ENCODE peak calls at places on chromosome 19, in ten cellular contexts. One of them, this sample, is unnamed.

GRCh38 chr19:2089001-2089711 is 7.0 kb downstream of the MOB3A start:
- DNase-seq in foreskin fibroblast: no peak
- DNase-seq in GM04503: no peak
- DNase-seq in dorsolateral prefrontal cortex: no peak
- DNase-seq in cardiac fibroblast: peak
- DNase-seq in Caco-2: no peak
- DNase-seq in activated T-cell treated with anti-CD3 and anti-CD28 coated beads, Interleukin-2, amount 50 U/mL, for 1 hour: no peak
- DNase-seq in PC-3: peak
- DNase-seq in HFF-Myc: no peak
- DNase-seq in astrocyte of the spinal cord: peak
- DNase-seq in this sample: no peak

GRCh38 chr19:17049711-17050280 is 23.2 kb upstream of the CPAMD8 start:
- DNase-seq in foreskin fibroblast: peak
- DNase-seq in GM04503: no peak
- DNase-seq in dorsolateral prefrontal cortex: no peak
- DNase-seq in cardiac fibroblast: peak
- DNase-seq in Caco-2: no peak
- DNase-seq in activated T-cell treated with anti-CD3 and anti-CD28 coated beads, Interleukin-2, amount 50 U/mL, for 1 hour: no peak
- DNase-seq in PC-3: peak
- DNase-seq in HFF-Myc: no peak
- DNase-seq in astrocyte of the spinal cord: peak
- DNase-seq in this sample: peak

GRCh38 chr19:17579523-17580244 is 24.2 kb downstream of the COLGALT1 start:
- DNase-seq in foreskin fibroblast: peak
- DNase-seq in GM04503: no peak
- DNase-seq in dorsolateral prefrontal cortex: no peak
- DNase-seq in cardiac fibroblast: peak
- DNase-seq in Caco-2: peak
- DNase-seq in activated T-cell treated with anti-CD3 and anti-CD28 coated beads, Interleukin-2, amount 50 U/mL, for 1 hour: no peak
- DNase-seq in PC-3: peak
- DNase-seq in HFF-Myc: no peak
- DNase-seq in astrocyte of the spinal cord: peak
- DNase-seq in this sample: peak

GRCh38 chr19:2724148-2724557 is 3.0 kb upstream of the DIRAS1 start:
- DNase-seq in foreskin fibroblast: no peak
- DNase-seq in GM04503: no peak
- DNase-seq in dorsolateral prefrontal cortex: no peak
- DNase-seq in cardiac fibroblast: no peak
- DNase-seq in Caco-2: no peak
- DNase-seq in activated T-cell treated with anti-CD3 and anti-CD28 coated beads, Interleukin-2, amount 50 U/mL, for 1 hour: no peak
- DNase-seq in PC-3: no peak
- DNase-seq in HFF-Myc: no peak
- DNase-seq in astrocyte of the spinal cord: no peak
- DNase-seq in this sample: no peak

GRCh38 chr19:37997911-37998344 is 90.9 kb downstream of the SIPA1L3 start:
- DNase-seq in foreskin fibroblast: peak
- DNase-seq in GM04503: peak
- DNase-seq in dorsolateral prefrontal cortex: no peak
- DNase-seq in cardiac fibroblast: peak
- DNase-seq in Caco-2: no peak
- DNase-seq in activated T-cell treated with anti-CD3 and anti-CD28 coated beads, Interleukin-2, amount 50 U/mL, for 1 hour: no peak
- DNase-seq in PC-3: peak
- DNase-seq in HFF-Myc: peak
- DNase-seq in astrocyte of the spinal cord: peak
- DNase-seq in this sample: peak

GRCh38 chr19:9645466-9645865 is 24.4 kb upstream of the ZNF561 start:
- DNase-seq in foreskin fibroblast: no peak
- DNase-seq in GM04503: no peak
- DNase-seq in dorsolateral prefrontal cortex: no peak
- DNase-seq in cardiac fibroblast: no peak
- DNase-seq in Caco-2: no peak
- DNase-seq in activated T-cell treated with anti-CD3 and anti-CD28 coated beads, Interleukin-2, amount 50 U/mL, for 1 hour: no peak
- DNase-seq in PC-3: peak
- DNase-seq in HFF-Myc: no peak
- DNase-seq in astrocyte of the spinal cord: no peak
- DNase-seq in this sample: no peak

GRCh38 chr19:39405930-39406655 is 554 bp upstream of the ZFP36 start:
- DNase-seq in foreskin fibroblast: no peak
- DNase-seq in GM04503: no peak
- DNase-seq in dorsolateral prefrontal cortex: no peak
- DNase-seq in cardiac fibroblast: no peak
- DNase-seq in Caco-2: no peak
- DNase-seq in activated T-cell treated with anti-CD3 and anti-CD28 coated beads, Interleukin-2, amount 50 U/mL, for 1 hour: peak
- DNase-seq in PC-3: no peak
- DNase-seq in HFF-Myc: no peak
- DNase-seq in astrocyte of the spinal cord: no peak
- DNase-seq in this sample: no peak

GRCh38 chr19:6417713-6418561 is 6.7 kb downstream of the KHSRP start:
- DNase-seq in foreskin fibroblast: no peak
- DNase-seq in GM04503: no peak
- DNase-seq in dorsolateral prefrontal cortex: no peak
- DNase-seq in cardiac fibroblast: peak
- DNase-seq in Caco-2: no peak
- DNase-seq in activated T-cell treated with anti-CD3 and anti-CD28 coated beads, Interleukin-2, amount 50 U/mL, for 1 hour: no peak
- DNase-seq in PC-3: peak
- DNase-seq in HFF-Myc: no peak
- DNase-seq in astrocyte of the spinal cord: peak
- DNase-seq in this sample: no peak